ENCODE peak calls at places on chromosome 12, in nine cellular contexts. One of them, this sample, is unnamed.

GRCh38 chr12:74689071-74689655 is 151.5 kb downstream of the ATXN7L3B start:
- DNase-seq in choroid plexus epithelial cell: peak; percentile 84
- DNase-seq in sciatic nerve: no peak
- DNase-seq in tibial artery: no peak
- DNase-seq in amniotic stem cell: peak; percentile 23
- DNase-seq in EH: peak; percentile 47
- DNase-seq in glutamatergic neuron: no peak
- DNase-seq in activated effector memory CD4-positive, alpha-beta T cell treated with anti-CD3 and anti-CD28 coated beads, Interleukin-2, amount 50 U/mL, for 16 hours: no peak
- DNase-seq in hippocampal formation: peak; percentile 16
- DNase-seq in this sample: no peak

GRCh38 chr12:109387425-109388166 is 39.9 kb downstream of the MYO1H start:
- DNase-seq in choroid plexus epithelial cell: peak; percentile 44
- DNase-seq in sciatic nerve: no peak
- DNase-seq in tibial artery: no peak
- DNase-seq in amniotic stem cell: no peak
- DNase-seq in EH: peak; percentile 50
- DNase-seq in glutamatergic neuron: no peak
- DNase-seq in activated effector memory CD4-positive, alpha-beta T cell treated with anti-CD3 and anti-CD28 coated beads, Interleukin-2, amount 50 U/mL, for 16 hours: no peak
- DNase-seq in hippocampal formation: peak; percentile 3
- DNase-seq in this sample: no peak

GRCh38 chr12:108630481-108631207 is 3.0 kb downstream of the SELPLG start:
- DNase-seq in choroid plexus epithelial cell: peak; percentile 44
- DNase-seq in sciatic nerve: peak; percentile 39
- DNase-seq in tibial artery: no peak
- DNase-seq in amniotic stem cell: peak; percentile 77
- DNase-seq in EH: peak; percentile 96
- DNase-seq in glutamatergic neuron: no peak
- DNase-seq in activated effector memory CD4-positive, alpha-beta T cell treated with anti-CD3 and anti-CD28 coated beads, Interleukin-2, amount 50 U/mL, for 16 hours: peak; percentile 65
- DNase-seq in hippocampal formation: no peak
- DNase-seq in this sample: no peak

GRCh38 chr12:118981285-118982201 is at the start of gene SRRM4:
- DNase-seq in choroid plexus epithelial cell: no peak
- DNase-seq in sciatic nerve: no peak
- DNase-seq in tibial artery: no peak
- DNase-seq in amniotic stem cell: no peak
- DNase-seq in EH: no peak
- DNase-seq in glutamatergic neuron: peak; percentile 97
- DNase-seq in activated effector memory CD4-positive, alpha-beta T cell treated with anti-CD3 and anti-CD28 coated beads, Interleukin-2, amount 50 U/mL, for 16 hours: no peak
- DNase-seq in hippocampal formation: peak; percentile 58
- DNase-seq in this sample: peak; percentile 39

GRCh38 chr12:53994268-53994690 is 5.7 kb upstream of the HOXC9 start:
- DNase-seq in choroid plexus epithelial cell: no peak
- DNase-seq in sciatic nerve: no peak
- DNase-seq in tibial artery: no peak
- DNase-seq in amniotic stem cell: no peak
- DNase-seq in EH: no peak
- DNase-seq in glutamatergic neuron: no peak
- DNase-seq in activated effector memory CD4-positive, alpha-beta T cell treated with anti-CD3 and anti-CD28 coated beads, Interleukin-2, amount 50 U/mL, for 16 hours: no peak
- DNase-seq in hippocampal formation: no peak
- DNase-seq in this sample: no peak

GRCh38 chr12:132711169-132711843 is 664 bp downstream of the PGAM5 start:
- DNase-seq in choroid plexus epithelial cell: peak; percentile 33
- DNase-seq in sciatic nerve: no peak
- DNase-seq in tibial artery: no peak
- DNase-seq in amniotic stem cell: no peak
- DNase-seq in EH: peak; percentile 27
- DNase-seq in glutamatergic neuron: peak; percentile 55
- DNase-seq in activated effector memory CD4-positive, alpha-beta T cell treated with anti-CD3 and anti-CD28 coated beads, Interleukin-2, amount 50 U/mL, for 16 hours: no peak
- DNase-seq in hippocampal formation: no peak
- DNase-seq in this sample: no peak

GRCh38 chr12:7989827-7990491 is 42.6 kb upstream of the FOXJ2 start:
- DNase-seq in choroid plexus epithelial cell: no peak
- DNase-seq in sciatic nerve: peak; percentile 70
- DNase-seq in tibial artery: no peak
- DNase-seq in amniotic stem cell: no peak
- DNase-seq in EH: no peak
- DNase-seq in glutamatergic neuron: no peak
- DNase-seq in activated effector memory CD4-positive, alpha-beta T cell treated with anti-CD3 and anti-CD28 coated beads, Interleukin-2, amount 50 U/mL, for 16 hours: peak; percentile 86
- DNase-seq in hippocampal formation: no peak
- DNase-seq in this sample: no peak

GRCh38 chr12:77578471-77579262 is 252.0 kb upstream of the NAV3 start:
- DNase-seq in choroid plexus epithelial cell: peak; percentile 1
- DNase-seq in sciatic nerve: no peak
- DNase-seq in tibial artery: no peak
- DNase-seq in amniotic stem cell: no peak
- DNase-seq in EH: peak; percentile 1
- DNase-seq in glutamatergic neuron: no peak
- DNase-seq in activated effector memory CD4-positive, alpha-beta T cell treated with anti-CD3 and anti-CD28 coated beads, Interleukin-2, amount 50 U/mL, for 16 hours: no peak
- DNase-seq in hippocampal formation: no peak
- DNase-seq in this sample: no peak

GRCh38 chr12:5614206-5614605 is 182.3 kb downstream of the NTF3 start:
- DNase-seq in choroid plexus epithelial cell: no peak
- DNase-seq in sciatic nerve: no peak
- DNase-seq in tibial artery: no peak
- DNase-seq in amniotic stem cell: no peak
- DNase-seq in EH: peak; percentile 67
- DNase-seq in glutamatergic neuron: no peak
- DNase-seq in activated effector memory CD4-positive, alpha-beta T cell treated with anti-CD3 and anti-CD28 coated beads, Interleukin-2, amount 50 U/mL, for 16 hours: no peak
- DNase-seq in hippocampal formation: no peak
- DNase-seq in this sample: no peak

GRCh38 chr12:78096909-78097597 is 266.4 kb downstream of the NAV3 start:
- DNase-seq in choroid plexus epithelial cell: peak; percentile 87
- DNase-seq in sciatic nerve: no peak
- DNase-seq in tibial artery: no peak
- DNase-seq in amniotic stem cell: no peak
- DNase-seq in EH: peak; percentile 68
- DNase-seq in glutamatergic neuron: no peak
- DNase-seq in activated effector memory CD4-positive, alpha-beta T cell treated with anti-CD3 and anti-CD28 coated beads, Interleukin-2, amount 50 U/mL, for 16 hours: no peak
- DNase-seq in hippocampal formation: peak; percentile 45
- DNase-seq in this sample: no peak

This sample was measured in RWPE2.